ENCODE peak calls at places on chromosomes 16 and 17, in four cellular contexts. One of them, this sample, is unnamed.

GRCh38 chr17:49746791-49747490 is 17.0 kb downstream of the FAM117A start:
- DNase-seq in HFFc6: no peak
- DNase-seq in tibial nerve: no peak
- DNase-seq in ovary: no peak
- DNase-seq in this sample: no peak

GRCh38 chr16:2535644-2536021 is 2.2 kb upstream of the PDPK1 start:
- DNase-seq in HFFc6: peak
- DNase-seq in tibial nerve: no peak
- DNase-seq in ovary: peak
- DNase-seq in this sample: no peak

GRCh38 chr17:62701706-62702085 is 74.2 kb downstream of the MRC2 start:
- DNase-seq in ovary: no peak
- DNase-seq in tibial nerve: no peak
- DNase-seq in HFFc6: no peak
- DNase-seq in this sample: no peak

GRCh38 chr16:49747654-49748053 is 108.3 kb downstream of the ZNF423 start:
- DNase-seq in HFFc6: no peak
- DNase-seq in tibial nerve: no peak
- DNase-seq in ovary: no peak
- DNase-seq in this sample: no peak

GRCh38 chr16:86015606-86016005 is 116.6 kb downstream of the IRF8 start:
- DNase-seq in HFFc6: no peak
- DNase-seq in ovary: no peak
- DNase-seq in tibial nerve: no peak
- DNase-seq in this sample: no peak

GRCh38 chr16:68417711-68418301 is 30.5 kb downstream of the SMPD3 start:
- DNase-seq in ovary: no peak
- DNase-seq in HFFc6: no peak
- DNase-seq in tibial nerve: no peak
- DNase-seq in this sample: no peak

GRCh38 chr17:71748872-71749271 is 371.9 kb upstream of the SOX9 start:
- DNase-seq in HFFc6: no peak
- DNase-seq in tibial nerve: no peak
- DNase-seq in ovary: no peak
- DNase-seq in this sample: no peak

GRCh38 chr16:46947900-46948547 is 25.4 kb downstream of the DNAJA2 start:
- DNase-seq in HFFc6: peak
- DNase-seq in tibial nerve: no peak
- DNase-seq in ovary: no peak
- DNase-seq in this sample: peak

GRCh38 chr17:31499771-31500554 is 108.5 kb downstream of the RAB11FIP4 start:
- DNase-seq in HFFc6: peak
- DNase-seq in tibial nerve: no peak
- DNase-seq in ovary: no peak
- DNase-seq in this sample: no peak

GRCh38 chr17:38871247-38871991 is 1.6 kb downstream of the LASP1 start:
- DNase-seq in HFFc6: peak
- DNase-seq in ovary: peak
- DNase-seq in tibial nerve: peak
- DNase-seq in this sample: no peak

GRCh38 chr16:4574919-4575705 is 19.0 kb downstream of the C16orf96 start:
- DNase-seq in ovary: no peak
- DNase-seq in HFFc6: no peak
- DNase-seq in tibial nerve: no peak
- DNase-seq in this sample: no peak

GRCh38 chr16:58792188-58792587 is 58.1 kb upstream of the GOT2 start:
- DNase-seq in tibial nerve: no peak
- DNase-seq in ovary: no peak
- DNase-seq in HFFc6: no peak
- DNase-seq in this sample: no peak

GRCh38 chr16:64304376-64304775 is 817.5 kb downstream of the CDH11 start:
- DNase-seq in ovary: no peak
- DNase-seq in tibial nerve: no peak
- DNase-seq in HFFc6: no peak
- DNase-seq in this sample: no peak

GRCh38 chr16:85927938-85928337 is 29.0 kb downstream of the IRF8 start:
- DNase-seq in ovary: no peak
- DNase-seq in HFFc6: no peak
- DNase-seq in tibial nerve: no peak
- DNase-seq in this sample: no peak

GRCh38 chr17:296382-296781 is 56.2 kb downstream of the RPH3AL start:
- DNase-seq in ovary: peak
- DNase-seq in tibial nerve: no peak
- DNase-seq in HFFc6: no peak
- DNase-seq in this sample: no peak

GRCh38 chr16:68247400-68247799 is 2.2 kb downstream of the PLA2G15 start:
- DNase-seq in tibial nerve: no peak
- DNase-seq in HFFc6: no peak
- DNase-seq in ovary: no peak
- DNase-seq in this sample: no peak

GRCh38 chr17:68613739-68614298 is 12.7 kb upstream of the FAM20A start:
- DNase-seq in HFFc6: no peak
- DNase-seq in tibial nerve: no peak
- DNase-seq in ovary: peak
- DNase-seq in this sample: peak

GRCh38 chr16:51113254-51114125 is 37.6 kb downstream of the SALL1 start:
- DNase-seq in ovary: no peak
- DNase-seq in tibial nerve: no peak
- DNase-seq in HFFc6: no peak
- DNase-seq in this sample: peak

GRCh38 chr17:73028311-73028755 is 64.2 kb downstream of the SLC39A11 start:
- DNase-seq in HFFc6: no peak
- DNase-seq in ovary: no peak
- DNase-seq in tibial nerve: no peak
- DNase-seq in this sample: no peak

GRCh38 chr16:14225457-14225856 is 154.3 kb downstream of the MRTFB start:
- DNase-seq in ovary: no peak
- DNase-seq in tibial nerve: no peak
- DNase-seq in HFFc6: no peak
- DNase-seq in this sample: no peak

GRCh38 chr16:46972429-46972970 is 974 bp downstream of the DNAJA2 start:
- DNase-seq in HFFc6: peak
- DNase-seq in tibial nerve: no peak
- DNase-seq in ovary: no peak
- DNase-seq in this sample: no peak

GRCh38 chr17:1629647-1630310 is 1.1 kb upstream of the SLC43A2 start:
- DNase-seq in HFFc6: no peak
- DNase-seq in ovary: no peak
- DNase-seq in tibial nerve: no peak
- DNase-seq in this sample: no peak
- TF ChIP-seq CTCF in HFFc6: peak
- TF ChIP-seq CTCF in ovary: peak
- TF ChIP-seq CTCF in tibial nerve: peak
- TF ChIP-seq CTCF in this sample: peak

GRCh38 chr17:56292010-56292409 is 138.7 kb downstream of the ANKFN1 start:
- DNase-seq in tibial nerve: no peak
- DNase-seq in HFFc6: peak
- DNase-seq in ovary: no peak
- DNase-seq in this sample: no peak
- TF ChIP-seq CTCF in tibial nerve: no peak
- TF ChIP-seq CTCF in HFFc6: no peak
- TF ChIP-seq CTCF in ovary: no peak
- TF ChIP-seq CTCF in this sample: no peak

GRCh38 chr16:70454221-70455034 is at the start of gene FCSK:
- DNase-seq in HFFc6: no peak
- DNase-seq in ovary: peak
- DNase-seq in tibial nerve: no peak
- DNase-seq in this sample: peak
- TF ChIP-seq CTCF in HFFc6: peak
- TF ChIP-seq CTCF in ovary: no peak
- TF ChIP-seq CTCF in tibial nerve: peak
- TF ChIP-seq CTCF in this sample: peak

GRCh38 chr17:20224379-20224778 is 215.2 kb downstream of the SPECC1 start:
- DNase-seq in HFFc6: no peak
- DNase-seq in ovary: no peak
- DNase-seq in tibial nerve: no peak
- DNase-seq in this sample: no peak

GRCh38 chr17:20225162-20226115 is 216.3 kb downstream of the SPECC1 start:
- DNase-seq in tibial nerve: no peak
- DNase-seq in ovary: no peak
- DNase-seq in HFFc6: no peak
- DNase-seq in this sample: no peak

GRCh38 chr17:20228860-20229259 is 219.7 kb downstream of the SPECC1 start:
- DNase-seq in ovary: no peak
- DNase-seq in tibial nerve: no peak
- DNase-seq in HFFc6: no peak
- DNase-seq in this sample: no peak

GRCh38 chr17:20228410-20228809 is 219.3 kb downstream of the SPECC1 start:
- DNase-seq in ovary: no peak
- DNase-seq in tibial nerve: no peak
- DNase-seq in HFFc6: no peak
- DNase-seq in this sample: no peak

DNA sequence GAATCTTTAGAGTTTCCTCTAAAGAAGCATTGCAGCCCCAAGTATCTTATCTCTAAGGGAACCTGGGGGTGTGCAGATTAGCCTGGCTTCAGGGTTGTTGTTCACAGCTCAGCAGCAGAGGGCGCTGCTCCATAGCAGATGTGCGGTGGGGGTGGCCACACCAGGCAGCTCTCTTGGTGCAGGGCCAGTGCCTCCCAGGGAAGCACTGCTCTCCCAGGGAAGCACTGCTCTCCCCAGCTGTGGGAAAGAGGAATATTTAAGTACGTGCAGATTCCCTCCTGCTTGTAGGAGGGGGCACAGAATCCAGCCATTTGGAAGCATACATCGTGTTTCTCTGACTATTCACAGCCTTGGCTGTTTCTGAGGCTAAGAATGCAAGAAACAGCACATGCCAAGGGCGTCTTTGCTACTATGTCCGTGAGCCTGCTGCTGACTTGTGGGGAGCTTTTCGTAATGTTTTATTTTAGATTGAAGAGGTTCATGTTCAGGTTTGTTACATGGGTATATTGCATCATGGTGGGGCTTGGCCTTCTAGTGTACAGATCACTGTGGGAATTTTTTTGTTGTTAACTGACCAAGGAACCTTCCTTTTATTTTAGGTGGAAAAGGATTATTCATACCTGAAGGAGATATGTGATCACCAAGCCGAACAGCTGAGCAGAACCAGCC is 217.8 kb downstream of the SPECC1 start:
- DNase-seq in HFFc6: peak
- DNase-seq in tibial nerve: peak
- DNase-seq in ovary: peak
- DNase-seq in this sample: peak
- TF ChIP-seq CTCF in HFFc6: peak
- TF ChIP-seq CTCF in tibial nerve: peak
- TF ChIP-seq CTCF in ovary: peak
- TF ChIP-seq CTCF in this sample: peak

GRCh38 chr16:83113811-83114210 is 487.0 kb downstream of the CDH13 start:
- DNase-seq in HFFc6: no peak
- DNase-seq in ovary: no peak
- DNase-seq in tibial nerve: no peak
- DNase-seq in this sample: no peak

GRCh38 chr16:83116274-83116892 is 489.6 kb downstream of the CDH13 start:
- DNase-seq in tibial nerve: no peak
- DNase-seq in HFFc6: no peak
- DNase-seq in ovary: no peak
- DNase-seq in this sample: no peak

GRCh38 chr16:83115491-83116232 is 488.9 kb downstream of the CDH13 start:
- DNase-seq in ovary: no peak
- DNase-seq in HFFc6: no peak
- DNase-seq in tibial nerve: no peak
- DNase-seq in this sample: no peak

GRCh38 chr16:83110221-83110768 is 483.5 kb downstream of the CDH13 start:
- DNase-seq in tibial nerve: no peak
- DNase-seq in HFFc6: no peak
- DNase-seq in ovary: no peak
- DNase-seq in this sample: no peak

GRCh38 chr16:83113317-83113716 is 486.5 kb downstream of the CDH13 start:
- DNase-seq in HFFc6: peak
- DNase-seq in tibial nerve: no peak
- DNase-seq in ovary: no peak
- DNase-seq in this sample: peak
- TF ChIP-seq CTCF in HFFc6: peak
- TF ChIP-seq CTCF in tibial nerve: peak
- TF ChIP-seq CTCF in ovary: no peak
- TF ChIP-seq CTCF in this sample: peak

DNA sequence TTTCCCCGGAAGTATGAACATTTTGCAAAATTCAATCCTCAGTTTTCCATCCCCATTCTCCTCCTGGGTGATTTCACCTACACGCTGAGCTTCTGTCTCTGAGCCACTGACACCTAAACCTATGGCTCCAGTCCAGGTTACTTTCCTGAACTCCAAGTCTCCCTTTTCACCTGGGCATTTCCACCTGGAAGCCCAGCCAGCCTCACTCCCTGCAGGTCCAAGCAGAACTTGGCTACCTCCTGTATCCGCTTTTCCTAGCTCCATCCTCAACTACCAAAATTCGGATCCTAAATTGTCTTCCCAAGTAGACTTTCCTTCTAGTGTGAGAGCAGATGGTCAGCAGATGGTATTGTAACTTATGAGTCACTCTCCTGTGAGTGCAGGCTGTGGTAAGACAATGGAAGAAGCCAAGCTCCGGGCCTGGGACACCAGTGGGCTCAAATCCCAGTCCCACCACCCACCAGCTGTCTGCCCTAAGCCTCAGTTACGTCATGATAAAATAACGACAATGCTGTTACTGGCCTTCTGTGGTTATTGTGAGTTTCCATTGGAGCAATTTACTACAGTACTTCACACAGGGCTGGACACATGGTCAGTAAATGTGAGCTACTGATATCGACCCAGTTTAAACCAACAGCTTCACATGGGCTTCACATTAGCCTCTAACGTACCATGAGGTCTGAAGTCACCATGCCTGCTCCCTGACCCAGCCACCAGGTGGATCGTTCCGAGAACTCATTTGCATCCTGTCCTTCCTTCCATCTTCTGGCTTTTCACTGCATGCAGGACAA is 33.3 kb downstream of the PECAM1 start:
- DNase-seq in ovary: peak
- DNase-seq in HFFc6: peak
- DNase-seq in tibial nerve: peak
- DNase-seq in this sample: no peak
- TF ChIP-seq CTCF in ovary: no peak
- TF ChIP-seq CTCF in HFFc6: no peak
- TF ChIP-seq CTCF in tibial nerve: no peak
- TF ChIP-seq CTCF in this sample: no peak

DNA sequence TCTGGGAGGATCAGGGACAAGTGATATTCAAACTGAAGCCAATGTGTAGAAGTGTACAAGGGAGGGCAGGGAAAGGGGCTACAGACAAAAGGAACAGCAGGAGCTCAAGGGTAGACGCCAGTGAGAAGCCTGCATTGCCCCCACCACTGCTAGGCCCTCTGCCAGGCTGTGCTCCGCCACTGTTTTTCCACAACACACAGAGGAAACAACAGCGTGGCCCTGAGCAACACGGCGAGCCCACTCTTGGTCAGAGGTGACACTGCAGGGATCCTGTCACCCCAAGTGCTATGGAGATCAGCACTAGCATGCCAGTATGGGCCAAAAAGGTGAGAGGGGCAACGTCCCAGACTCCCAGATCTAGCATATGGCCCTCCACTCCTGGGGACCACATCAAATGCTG is 23.4 kb downstream of the MYO18A start:
- DNase-seq in ovary: no peak
- DNase-seq in HFFc6: no peak
- DNase-seq in tibial nerve: no peak
- DNase-seq in this sample: no peak
- TF ChIP-seq CTCF in ovary: no peak
- TF ChIP-seq CTCF in HFFc6: no peak
- TF ChIP-seq CTCF in tibial nerve: no peak
- TF ChIP-seq CTCF in this sample: no peak